ENCODE peak calls at places on chromosomes 4 and X, in five cellular contexts. One of them, this sample, is unnamed.

GRCh38 chr4:138090145-138090917 is 151.8 kb downstream of the SLC7A11 start:
- DNase-seq in ovary: no peak
- DNase-seq in CD8-positive, alpha-beta T cell: no peak
- DNase-seq in heart left ventricle: no peak
- DNase-seq in left ventricle myocardium inferior: peak; percentile 21
- DNase-seq in this sample: peak; percentile 81

GRCh38 chrX:154091678-154092077 is 5.8 kb downstream of the MECP2 start:
- DNase-seq in ovary: no peak
- DNase-seq in heart left ventricle: no peak
- DNase-seq in left ventricle myocardium inferior: no peak
- DNase-seq in CD8-positive, alpha-beta T cell: no peak
- DNase-seq in this sample: no peak

GRCh38 chr4:38322709-38323108 is 341.3 kb upstream of the KLF3 start:
- DNase-seq in left ventricle myocardium inferior: peak; percentile 33
- DNase-seq in CD8-positive, alpha-beta T cell: no peak
- DNase-seq in ovary: peak; percentile 52
- DNase-seq in heart left ventricle: peak; percentile 73
- DNase-seq in this sample: no peak

GRCh38 chr4:119861731-119862130 is 204.9 kb downstream of the MAD2L1 start:
- DNase-seq in CD8-positive, alpha-beta T cell: no peak
- DNase-seq in left ventricle myocardium inferior: no peak
- DNase-seq in heart left ventricle: no peak
- DNase-seq in ovary: no peak
- DNase-seq in this sample: no peak

GRCh38 chrX:111680988-111681779 is at the start of gene ALG13:
- DNase-seq in heart left ventricle: peak; percentile 92
- DNase-seq in CD8-positive, alpha-beta T cell: peak; percentile 79
- DNase-seq in ovary: peak; percentile 92
- DNase-seq in left ventricle myocardium inferior: peak; percentile 85
- DNase-seq in this sample: peak; percentile 83

GRCh38 chr4:109559625-109559982 is 442 bp upstream of the MCUB start:
- DNase-seq in left ventricle myocardium inferior: peak; percentile 26
- DNase-seq in CD8-positive, alpha-beta T cell: peak; percentile 19
- DNase-seq in ovary: peak; percentile 62
- DNase-seq in heart left ventricle: peak; percentile 35
- DNase-seq in this sample: peak; percentile 49

GRCh38 chr4:25031077-25031606 is 396 bp upstream of the LGI2 start:
- DNase-seq in heart left ventricle: no peak
- DNase-seq in left ventricle myocardium inferior: peak; percentile 22
- DNase-seq in CD8-positive, alpha-beta T cell: no peak
- DNase-seq in ovary: peak; percentile 58
- DNase-seq in this sample: no peak

GRCh38 chr4:288891-289290 is 16.4 kb downstream of the ZNF732 start:
- DNase-seq in heart left ventricle: no peak
- DNase-seq in left ventricle myocardium inferior: no peak
- DNase-seq in CD8-positive, alpha-beta T cell: no peak
- DNase-seq in ovary: no peak
- DNase-seq in this sample: no peak

GRCh38 chr4:86442881-86443280 is 83.0 kb upstream of the MAPK10 start:
- DNase-seq in CD8-positive, alpha-beta T cell: no peak
- DNase-seq in heart left ventricle: no peak
- DNase-seq in ovary: no peak
- DNase-seq in left ventricle myocardium inferior: no peak
- DNase-seq in this sample: no peak

GRCh38 chrX:53080628-53081580 is 1.3 kb upstream of the TSPYL2 start:
- DNase-seq in left ventricle myocardium inferior: no peak
- DNase-seq in heart left ventricle: no peak
- DNase-seq in CD8-positive, alpha-beta T cell: no peak
- DNase-seq in ovary: peak; percentile 62
- DNase-seq in this sample: no peak

GRCh38 chrX:11792461-11793421 is 34.7 kb downstream of the MSL3 start:
- DNase-seq in left ventricle myocardium inferior: no peak
- DNase-seq in heart left ventricle: no peak
- DNase-seq in CD8-positive, alpha-beta T cell: peak; percentile 16
- DNase-seq in ovary: no peak
- DNase-seq in this sample: no peak

GRCh38 chr4:189113389-189113888 is 827.2 kb upstream of the FRG1 start:
- DNase-seq in ovary: no peak
- DNase-seq in left ventricle myocardium inferior: no peak
- DNase-seq in CD8-positive, alpha-beta T cell: no peak
- DNase-seq in heart left ventricle: no peak
- DNase-seq in this sample: no peak

GRCh38 chr4:105634402-105634801 is 74.1 kb downstream of the INTS12 start:
- DNase-seq in left ventricle myocardium inferior: no peak
- DNase-seq in heart left ventricle: no peak
- DNase-seq in ovary: no peak
- DNase-seq in CD8-positive, alpha-beta T cell: no peak
- DNase-seq in this sample: no peak

GRCh38 chr4:145760961-145761929 is 81.3 kb downstream of the C4orf51 start:
- DNase-seq in CD8-positive, alpha-beta T cell: no peak
- DNase-seq in ovary: no peak
- DNase-seq in heart left ventricle: peak; percentile 82
- DNase-seq in left ventricle myocardium inferior: peak; percentile 66
- DNase-seq in this sample: no peak

GRCh38 chrX:115350696-115351408 is 61.3 kb downstream of the LUZP4 start:
- DNase-seq in left ventricle myocardium inferior: no peak
- DNase-seq in CD8-positive, alpha-beta T cell: no peak
- DNase-seq in ovary: no peak
- DNase-seq in heart left ventricle: no peak
- DNase-seq in this sample: no peak

GRCh38 chrX:23493941-23494374 is 159.3 kb downstream of the PTCHD1 start:
- DNase-seq in CD8-positive, alpha-beta T cell: no peak
- DNase-seq in left ventricle myocardium inferior: no peak
- DNase-seq in heart left ventricle: no peak
- DNase-seq in ovary: no peak
- DNase-seq in this sample: no peak

GRCh38 chr4:39326468-39326960 is 39.6 kb downstream of the RFC1 start:
- DNase-seq in CD8-positive, alpha-beta T cell: no peak
- DNase-seq in left ventricle myocardium inferior: no peak
- DNase-seq in heart left ventricle: no peak
- DNase-seq in ovary: no peak
- DNase-seq in this sample: no peak

GRCh38 chrX:154733072-154733425 is 17.8 kb downstream of the GAB3 start:
- DNase-seq in ovary: no peak
- DNase-seq in left ventricle myocardium inferior: no peak
- DNase-seq in CD8-positive, alpha-beta T cell: no peak
- DNase-seq in heart left ventricle: no peak
- DNase-seq in this sample: no peak

GRCh38 chrX:130626521-130626920 is 224.7 kb downstream of the RBMX2 start:
- DNase-seq in ovary: no peak
- DNase-seq in heart left ventricle: no peak
- DNase-seq in left ventricle myocardium inferior: no peak
- DNase-seq in CD8-positive, alpha-beta T cell: no peak
- DNase-seq in this sample: no peak

GRCh38 chr4:41169256-41169655 is 45.1 kb downstream of the APBB2 start:
- DNase-seq in ovary: no peak
- DNase-seq in left ventricle myocardium inferior: no peak
- DNase-seq in heart left ventricle: no peak
- DNase-seq in CD8-positive, alpha-beta T cell: no peak
- DNase-seq in this sample: no peak

GRCh38 chr4:72666910-72667309 is 97.9 kb upstream of the ADAMTS3 start:
- DNase-seq in CD8-positive, alpha-beta T cell: no peak
- DNase-seq in heart left ventricle: no peak
- DNase-seq in ovary: no peak
- DNase-seq in left ventricle myocardium inferior: no peak
- DNase-seq in this sample: no peak

GRCh38 chr4:120922390-120923200 is at the start of gene PRDM5:
- DNase-seq in left ventricle myocardium inferior: peak; percentile 62
- DNase-seq in CD8-positive, alpha-beta T cell: peak; percentile 3
- DNase-seq in ovary: peak; percentile 89
- DNase-seq in heart left ventricle: peak; percentile 73
- DNase-seq in this sample: peak; percentile 62

GRCh38 chr4:173522874-173523395 is 7.1 kb downstream of the HAND2 start:
- DNase-seq in left ventricle myocardium inferior: peak; percentile 39
- DNase-seq in heart left ventricle: no peak
- DNase-seq in CD8-positive, alpha-beta T cell: no peak
- DNase-seq in ovary: peak; percentile 58
- DNase-seq in this sample: no peak

GRCh38 chrX:83185887-83186286 is 322.2 kb upstream of the POU3F4 start:
- DNase-seq in left ventricle myocardium inferior: no peak
- DNase-seq in heart left ventricle: no peak
- DNase-seq in CD8-positive, alpha-beta T cell: no peak
- DNase-seq in ovary: no peak
- DNase-seq in this sample: no peak
- H3K27ac ChIP-seq in left ventricle myocardium inferior: no peak overlapping the region
- H3K27ac ChIP-seq in heart left ventricle: no peak overlapping the region
- H3K27ac ChIP-seq in CD8-positive, alpha-beta T cell: no peak overlapping the region
- H3K27ac ChIP-seq in ovary: no peak overlapping the region
- H3K27ac ChIP-seq in this sample: no peak overlapping the region

DNA sequence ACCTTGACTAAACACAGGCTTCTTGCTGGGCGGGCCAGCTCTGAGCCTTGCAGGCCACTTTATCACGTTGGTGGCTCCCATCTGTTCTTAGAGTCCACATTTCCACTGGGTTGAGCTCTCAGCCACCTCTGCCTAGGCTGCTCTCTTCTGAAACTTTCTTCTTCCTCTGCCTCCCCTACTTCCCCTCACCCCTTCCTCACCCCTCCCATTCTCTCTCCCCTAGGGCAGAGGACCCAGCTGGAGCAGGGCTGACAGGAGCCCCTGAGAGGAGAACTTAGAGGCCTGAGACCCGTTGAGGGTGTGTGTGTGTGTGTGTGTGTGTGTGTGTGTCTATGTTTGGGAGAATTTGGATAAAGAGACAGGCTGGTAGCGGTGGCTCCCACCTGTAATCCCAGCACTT is 19.9 kb upstream of the TMSB4X start:
- DNase-seq in heart left ventricle: no peak
- DNase-seq in CD8-positive, alpha-beta T cell: no peak
- DNase-seq in ovary: no peak
- DNase-seq in left ventricle myocardium inferior: no peak
- DNase-seq in this sample: no peak
- H3K4me1 ChIP-seq in heart left ventricle: no peaks in the 10 kb centered on the region
- H3K4me1 ChIP-seq in CD8-positive, alpha-beta T cell: peaks cover 74% of the 10 kb centered on the region
- H3K4me1 ChIP-seq in ovary: peaks cover 4% of the 10 kb centered on the region
- H3K4me1 ChIP-seq in left ventricle myocardium inferior: peaks cover 10% of the 10 kb centered on the region
- H3K4me1 ChIP-seq in this sample: peaks cover 28% of the 10 kb centered on the region

DNA sequence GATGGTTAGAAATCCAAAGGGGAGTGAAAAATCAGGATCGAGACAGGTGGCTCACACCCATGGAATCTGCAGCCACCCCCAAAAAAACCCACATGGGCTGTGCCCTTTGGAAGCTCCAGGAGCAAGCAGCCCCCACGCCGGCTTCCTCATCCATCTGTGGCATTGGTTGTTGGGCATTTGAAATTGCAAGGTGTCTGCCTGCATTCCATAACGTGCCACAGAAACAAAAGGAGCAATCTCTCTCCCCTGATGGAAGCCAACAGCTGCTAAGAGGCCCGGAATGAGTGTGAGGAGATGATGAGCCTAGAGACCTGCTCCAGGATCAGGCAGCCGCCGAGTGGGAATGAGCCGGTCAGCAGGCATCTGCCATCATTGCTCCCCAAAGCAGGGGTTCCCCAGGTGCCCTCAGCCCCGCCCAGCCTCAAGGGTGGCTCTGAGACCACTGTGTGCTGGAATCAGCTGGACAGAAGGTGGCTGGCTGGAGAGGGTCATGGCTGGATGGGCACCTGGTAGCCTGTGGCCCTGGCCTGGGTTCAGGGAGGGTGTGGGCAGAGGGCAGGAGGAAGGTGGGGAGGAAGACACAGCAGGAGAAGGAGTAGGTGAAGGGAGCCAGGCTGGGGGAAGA is 113.2 kb downstream of the CRLF2 start:
- DNase-seq in ovary: no peak
- DNase-seq in left ventricle myocardium inferior: no peak
- DNase-seq in heart left ventricle: no peak
- DNase-seq in CD8-positive, alpha-beta T cell: no peak
- DNase-seq in this sample: no peak
- H3K9me3 ChIP-seq in ovary: peaks cover 9% of the 10 kb centered on the region
- H3K9me3 ChIP-seq in left ventricle myocardium inferior: peaks cover 36% of the 10 kb centered on the region
- H3K9me3 ChIP-seq in heart left ventricle: peaks cover 12% of the 10 kb centered on the region
- H3K9me3 ChIP-seq in CD8-positive, alpha-beta T cell: peaks cover 7% of the 10 kb centered on the region
- H3K9me3 ChIP-seq in this sample: no peaks in the 10 kb centered on the region

DNA sequence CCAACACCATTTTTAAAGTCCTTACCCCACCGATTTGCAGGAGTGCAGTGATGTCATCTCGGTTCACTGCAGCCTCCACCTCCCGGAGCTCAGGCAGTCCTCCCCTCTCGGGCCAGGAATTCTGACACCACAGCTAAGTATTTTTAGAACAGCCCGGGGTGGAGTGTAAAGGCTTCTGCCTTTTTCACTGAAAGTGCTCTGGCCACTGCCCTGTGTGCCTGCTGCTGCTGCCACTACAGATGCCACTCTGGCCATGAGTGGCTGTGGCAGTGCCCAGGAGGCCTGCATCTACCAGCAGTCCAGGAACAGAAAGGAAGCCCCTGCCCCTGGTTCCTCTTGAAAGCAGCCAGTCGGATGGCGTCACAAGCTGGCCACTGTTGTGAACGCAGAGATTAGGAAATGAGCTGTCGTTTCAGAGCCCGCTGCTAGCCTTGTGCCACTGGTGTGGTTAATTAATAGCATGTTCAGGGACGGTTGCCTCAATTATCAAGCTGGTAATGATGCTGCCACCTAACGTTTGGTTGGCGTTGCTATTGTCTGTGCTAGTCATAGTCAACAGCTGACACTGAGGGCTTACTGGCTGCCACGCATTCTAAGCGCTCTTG is 23.6 kb upstream of the TBC1D14 start:
- DNase-seq in CD8-positive, alpha-beta T cell: no peak
- DNase-seq in heart left ventricle: peak; percentile 80
- DNase-seq in ovary: no peak
- DNase-seq in left ventricle myocardium inferior: peak; percentile 64
- DNase-seq in this sample: peak; percentile 14
- H3K27ac ChIP-seq in CD8-positive, alpha-beta T cell: no peak overlapping the region
- H3K27ac ChIP-seq in heart left ventricle: peak overlapping the region; percentile 80
- H3K27ac ChIP-seq in ovary: peak overlapping the region; percentile 25
- H3K27ac ChIP-seq in left ventricle myocardium inferior: peak overlapping the region; percentile 88
- H3K27ac ChIP-seq in this sample: no peak overlapping the region

GRCh38 chrX:2701600-2701999 is 10.5 kb downstream of the CD99 start:
- DNase-seq in heart left ventricle: peak; percentile 82
- DNase-seq in CD8-positive, alpha-beta T cell: no peak
- DNase-seq in ovary: no peak
- DNase-seq in left ventricle myocardium inferior: peak; percentile 64
- DNase-seq in this sample: no peak
- H3K4me1 ChIP-seq in heart left ventricle: peaks cover 55% of the 10 kb centered on the region
- H3K4me1 ChIP-seq in CD8-positive, alpha-beta T cell: peaks cover 75% of the 10 kb centered on the region
- H3K4me1 ChIP-seq in ovary: peaks cover 18% of the 10 kb centered on the region
- H3K4me1 ChIP-seq in left ventricle myocardium inferior: peaks cover 99% of the 10 kb centered on the region
- H3K4me1 ChIP-seq in this sample: peaks cover 20% of the 10 kb centered on the region

GRCh38 chrX:40047485-40047884 is 50.3 kb downstream of the BCOR start:
- DNase-seq in heart left ventricle: no peak
- DNase-seq in CD8-positive, alpha-beta T cell: no peak
- DNase-seq in ovary: no peak
- DNase-seq in left ventricle myocardium inferior: no peak
- DNase-seq in this sample: no peak
- H3K9me3 ChIP-seq in heart left ventricle: peaks cover 15% of the 10 kb centered on the region
- H3K9me3 ChIP-seq in CD8-positive, alpha-beta T cell: peaks cover 7% of the 10 kb centered on the region
- H3K9me3 ChIP-seq in ovary: peaks cover 8% of the 10 kb centered on the region
- H3K9me3 ChIP-seq in left ventricle myocardium inferior: peaks cover 40% of the 10 kb centered on the region
- H3K9me3 ChIP-seq in this sample: no peaks in the 10 kb centered on the region

GRCh38 chr4:6918345-6918744 is 8.7 kb downstream of the TBC1D14 start:
- DNase-seq in left ventricle myocardium inferior: no peak
- DNase-seq in CD8-positive, alpha-beta T cell: no peak
- DNase-seq in ovary: no peak
- DNase-seq in heart left ventricle: no peak
- DNase-seq in this sample: no peak
- H3K27ac ChIP-seq in left ventricle myocardium inferior: peak overlapping the region; percentile 47
- H3K27ac ChIP-seq in CD8-positive, alpha-beta T cell: peak overlapping the region; percentile 34
- H3K27ac ChIP-seq in ovary: peak overlapping the region; percentile 21
- H3K27ac ChIP-seq in heart left ventricle: no peak overlapping the region
- H3K27ac ChIP-seq in this sample: no peak overlapping the region

This sample was measured in SJSA1.